ENCODE peak calls at places on chromosomes 7 and 10, in nine cellular contexts. E is BE2C, I is gastrocnemius medialis, U is cardiac fibroblast, W is fibroblast of pulmonary artery, F is fibroblast of the aortic adventitia, T is K562, Z is astrocyte of the spinal cord, A is psoas muscle. N is an unnamed sample.

GRCh38 chr10:25417611-25418010 is 242.8 kb downstream of the GPR158 start:
- DNase-seq in E (no peak), I (no peak), U (no peak), W (no peak), F (no peak), T (no peak), Z (no peak), A (no peak), N (no peak)

GRCh38 chr10:128008521-128009250 is 101.8 kb downstream of the PTPRE start:
- DNase-seq in E (no peak), I (no peak), U (no peak), W (no peak), F (no peak), T (no peak), Z (no peak), A (no peak), N (no peak)

GRCh38 chr7:150801946-150802771 is 1.6 kb downstream of the TMEM176A start:
- DNase-seq in E (no peak), I (no peak), U (no peak), W (no peak), F (no peak), T (no peak), Z (no peak), A (no peak), N (no peak)

GRCh38 chr10:1202343-1202742 is 146.2 kb downstream of the WDR37 start:
- DNase-seq in E (no peak), I (no peak), U (no peak), W (no peak), F (no peak), T (no peak), Z (no peak), A (no peak), N (no peak)

GRCh38 chr7:29397398-29397797 is 166.2 kb upstream of the PRR15 start:
- DNase-seq in E (no peak), I (no peak), U (no peak), W (no peak), F (peak; percentile 13), T (no peak), Z (no peak), A (no peak), N (no peak)

GRCh38 chr10:24707445-24707844 is 16.2 kb downstream of the ARHGAP21 start:
- DNase-seq in E (no peak), I (no peak), U (no peak), W (no peak), F (no peak), T (peak; percentile 31), Z (no peak), A (no peak), N (no peak)

GRCh38 chr10:110918633-110919348 is at the start of gene BBIP1:
- DNase-seq in E (no peak), I (no peak), U (peak; percentile 100), W (peak; percentile 100), F (peak; percentile 100), T (no peak), Z (peak; percentile 100), A (peak; percentile 95), N (peak; percentile 100)

GRCh38 chr10:51000164-51000563 is 74.1 kb upstream of the PRKG1 start:
- DNase-seq in E (no peak), I (no peak), U (peak; percentile 86), W (peak; percentile 94), F (peak; percentile 95), T (no peak), Z (peak; percentile 40), A (no peak), N (peak; percentile 89)

GRCh38 chr10:71283410-71283809 is 35.6 kb upstream of the SLC29A3 start:
- DNase-seq in E (no peak), I (no peak), U (no peak), W (no peak), F (no peak), T (no peak), Z (no peak), A (no peak), N (no peak)

GRCh38 chr7:130985361-130985760 is 251.4 kb upstream of the KLF14 start:
- DNase-seq in E (no peak), I (no peak), U (no peak), W (no peak), F (no peak), T (no peak), Z (no peak), A (no peak), N (no peak)

GRCh38 chr7:33973235-33974015 is 68.1 kb downstream of the BMPER start:
- DNase-seq in E (no peak), I (no peak), U (no peak), W (no peak), F (no peak), T (no peak), Z (no peak), A (no peak), N (no peak)

GRCh38 chr7:21914671-21915070 is 31.0 kb downstream of the CDCA7L start:
- DNase-seq in E (no peak), I (no peak), U (no peak), W (no peak), F (no peak), T (no peak), Z (no peak), A (no peak), N (no peak)

GRCh38 chr10:95513941-95514392 is 47.2 kb downstream of the SORBS1 start:
- DNase-seq in E (no peak), I (peak; percentile 67), U (peak; percentile 69), W (peak; percentile 59), F (peak; percentile 27), T (no peak), Z (peak; percentile 68), A (peak; percentile 51), N (no peak)

DNA sequence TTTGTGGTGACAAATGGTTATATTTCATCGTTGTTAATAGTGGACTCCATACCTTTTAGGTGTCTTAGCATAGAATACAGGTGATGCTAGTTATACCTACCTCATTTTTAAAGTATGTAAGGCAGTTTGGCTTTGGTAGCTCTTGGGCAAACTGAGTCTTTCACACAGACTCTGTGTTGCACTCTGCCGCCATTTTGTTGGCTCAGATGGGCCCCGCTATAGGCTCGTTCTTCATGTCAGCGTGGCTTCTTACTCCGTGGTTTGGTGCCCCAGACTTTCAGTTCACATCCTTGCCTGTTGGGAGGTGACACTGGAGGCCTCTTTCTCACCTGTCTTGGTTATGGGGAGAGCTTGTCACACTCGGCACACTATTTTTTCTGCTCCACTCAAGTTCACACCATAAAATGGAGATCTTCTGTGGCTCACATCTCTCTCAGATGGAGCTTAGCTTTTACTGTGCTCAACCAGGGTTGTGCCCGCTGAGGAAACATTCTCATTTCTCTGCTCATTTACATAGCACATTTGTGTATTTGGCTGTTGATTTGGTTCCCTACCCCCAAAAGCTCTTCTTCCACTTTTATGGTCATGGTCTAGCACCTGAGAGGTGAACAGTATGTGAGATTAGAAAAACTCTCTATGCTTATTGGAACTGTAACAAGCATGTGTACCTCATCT is 178.5 kb downstream of the ARID5B start:
- DNase-seq in E (no peak), I (no peak), U (no peak), W (no peak), F (no peak), T (no peak), Z (no peak), A (no peak), N (no peak)
- H3K4me3 ChIP-seq in E (no peak overlapping the region), I (peak overlapping the region; percentile 25), U (no peak overlapping the region), W (no peak overlapping the region), F (no peak overlapping the region), T (no peak overlapping the region), Z (no peak overlapping the region), A (no peak overlapping the region), N (no peak overlapping the region)

GRCh38 chr10:7505196-7505595 is 94.4 kb upstream of the SFMBT2 start:
- DNase-seq in E (no peak), I (no peak), U (no peak), W (no peak), F (no peak), T (no peak), Z (no peak), A (no peak), N (no peak)

GRCh38 chr10:7512487-7512886 is 101.7 kb upstream of the SFMBT2 start:
- DNase-seq in E (no peak), I (no peak), U (no peak), W (no peak), F (no peak), T (no peak), Z (no peak), A (no peak), N (no peak)

GRCh38 chr10:7511612-7512011 is 100.8 kb upstream of the SFMBT2 start:
- DNase-seq in E (peak; percentile 21), I (no peak), U (no peak), W (no peak), F (no peak), T (no peak), Z (no peak), A (no peak), N (no peak)

GRCh38 chr10:7506571-7506970 is 95.7 kb upstream of the SFMBT2 start:
- DNase-seq in E (no peak), I (no peak), U (no peak), W (no peak), F (no peak), T (no peak), Z (no peak), A (no peak), N (no peak)

DNA sequence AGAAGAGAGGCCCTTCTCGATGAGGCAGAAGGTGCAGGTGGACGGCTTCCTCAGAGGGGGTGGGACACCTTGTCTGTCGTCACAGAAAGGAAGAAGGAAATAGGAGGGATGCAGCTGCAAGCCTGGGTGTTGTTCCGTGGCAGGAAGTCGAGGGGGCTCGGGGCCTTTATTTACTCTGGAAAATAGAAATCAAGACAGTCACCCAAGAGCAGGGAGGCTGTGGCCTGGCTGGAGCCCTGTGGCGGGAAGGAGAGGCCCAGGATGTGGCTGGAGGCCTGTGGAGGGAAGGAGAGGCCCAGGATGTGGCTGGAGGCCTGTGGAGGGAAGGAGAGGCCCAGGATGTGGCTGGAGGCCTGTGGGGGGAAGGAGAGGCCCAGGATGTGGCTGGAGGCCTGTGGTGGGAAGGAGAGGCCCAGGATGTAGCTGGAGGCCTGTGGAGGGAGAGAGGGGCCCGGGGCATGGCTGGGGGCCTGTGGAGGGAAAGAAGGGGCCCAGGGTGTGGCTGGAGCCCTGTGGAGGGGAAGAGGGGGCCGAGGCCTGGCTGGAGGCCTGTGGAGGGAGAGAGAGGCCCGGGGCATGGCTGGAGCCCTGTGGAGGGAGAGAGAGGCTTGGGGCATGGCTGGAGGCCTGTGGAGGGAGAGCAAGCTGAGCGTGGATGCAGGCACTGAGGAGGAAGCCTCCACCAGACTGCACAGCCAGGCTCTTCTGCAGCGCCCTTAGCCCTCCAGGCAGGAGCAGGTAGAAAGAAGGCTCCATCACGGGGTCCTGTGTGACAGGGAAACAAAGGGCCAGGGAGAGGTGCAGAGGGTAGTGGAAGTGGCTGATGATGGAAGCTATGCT is 97.3 kb upstream of the SFMBT2 start:
- DNase-seq in E (no peak), I (no peak), U (no peak), W (no peak), F (no peak), T (no peak), Z (no peak), A (no peak), N (no peak)
- H3K4me3 ChIP-seq in E (no peak overlapping the region), I (no peak overlapping the region), U (no peak overlapping the region), W (no peak overlapping the region), F (no peak overlapping the region), T (no peak overlapping the region), Z (no peak overlapping the region), A (no peak overlapping the region), N (no peak overlapping the region)

GRCh38 chr7:47948096-47948790 is at the start of gene PKD1L1:
- DNase-seq in E (no peak), I (no peak), U (no peak), W (no peak), F (no peak), T (no peak), Z (no peak), A (no peak), N (no peak)
- H3K4me3 ChIP-seq in E (no peak within 1 kb of the TSS), I (no peak within 1 kb of the TSS), U (no peak within 1 kb of the TSS), W (no peak within 1 kb of the TSS), F (no peak within 1 kb of the TSS), T (no peak within 1 kb of the TSS), Z (no peak within 1 kb of the TSS), A (no peak within 1 kb of the TSS), N (no peak within 1 kb of the TSS)

GRCh38 chr7:16396766-16397496 is 24.4 kb downstream of the CRPPA start:
- DNase-seq in E (no peak), I (no peak), U (no peak), W (no peak), F (no peak), T (no peak), Z (no peak), A (no peak), N (no peak)
- H3K4me3 ChIP-seq in E (no peak overlapping the region), I (no peak overlapping the region), U (no peak overlapping the region), W (no peak overlapping the region), F (no peak overlapping the region), T (no peak overlapping the region), Z (no peak overlapping the region), A (no peak overlapping the region), N (no peak overlapping the region)